ENCODE peak calls at places on chromosome 12, in six cellular contexts. G is GM23338, D is uterus, I is neuronal stem cell, P is transverse colon, R is tibial nerve. J is an unnamed sample. For H3K27me3, the result is how much of the 10 kb centered on the place peaks cover.

GRCh38 chr12:47863985-47864384 is 40.8 kb downstream of the VDR start:
- DNase-seq in G (no peak), D (no peak), I (no peak), P (no peak), R (no peak), J (no peak)

GRCh38 chr12:47882796-47883546 is 21.8 kb downstream of the VDR start:
- DNase-seq in G (peak), D (no peak), I (no peak), P (peak), R (no peak), J (no peak)

GRCh38 chr12:111758120-111758561 is 8.6 kb upstream of the ALDH2 start:
- DNase-seq in G (peak), D (no peak), I (no peak), P (no peak), R (no peak), J (no peak)

GRCh38 chr12:543114-543451 is 83.3 kb downstream of the B4GALNT3 start:
- DNase-seq in G (no peak), D (no peak), I (no peak), P (no peak), R (no peak), J (no peak)

GRCh38 chr12:130583800-130584199 is 132.3 kb downstream of the RIMBP2 start:
- DNase-seq in G (no peak), D (no peak), I (no peak), P (no peak), R (no peak), J (no peak)

GRCh38 chr12:15738438-15739015 is 50.7 kb downstream of the EPS8 start:
- DNase-seq in G (no peak), D (no peak), I (no peak), P (no peak), R (no peak), J (no peak)

GRCh38 chr12:93145086-93145485 is 216.0 kb upstream of the EEA1 start:
- DNase-seq in G (no peak), D (no peak), I (no peak), P (no peak), R (no peak), J (no peak)

GRCh38 chr12:58166643-58167042 is 225.3 kb downstream of the ATP23 start:
- DNase-seq in G (no peak), D (no peak), I (no peak), P (no peak), R (no peak), J (no peak)

GRCh38 chr12:27616356-27617150 is 79.7 kb upstream of the REP15 start:
- DNase-seq in G (no peak), D (no peak), I (no peak), P (no peak), R (no peak), J (no peak)

GRCh38 chr12:117809509-117809908 is 159.3 kb downstream of the KSR2 start:
- DNase-seq in G (no peak), D (no peak), I (no peak), P (no peak), R (no peak), J (no peak)

DNA sequence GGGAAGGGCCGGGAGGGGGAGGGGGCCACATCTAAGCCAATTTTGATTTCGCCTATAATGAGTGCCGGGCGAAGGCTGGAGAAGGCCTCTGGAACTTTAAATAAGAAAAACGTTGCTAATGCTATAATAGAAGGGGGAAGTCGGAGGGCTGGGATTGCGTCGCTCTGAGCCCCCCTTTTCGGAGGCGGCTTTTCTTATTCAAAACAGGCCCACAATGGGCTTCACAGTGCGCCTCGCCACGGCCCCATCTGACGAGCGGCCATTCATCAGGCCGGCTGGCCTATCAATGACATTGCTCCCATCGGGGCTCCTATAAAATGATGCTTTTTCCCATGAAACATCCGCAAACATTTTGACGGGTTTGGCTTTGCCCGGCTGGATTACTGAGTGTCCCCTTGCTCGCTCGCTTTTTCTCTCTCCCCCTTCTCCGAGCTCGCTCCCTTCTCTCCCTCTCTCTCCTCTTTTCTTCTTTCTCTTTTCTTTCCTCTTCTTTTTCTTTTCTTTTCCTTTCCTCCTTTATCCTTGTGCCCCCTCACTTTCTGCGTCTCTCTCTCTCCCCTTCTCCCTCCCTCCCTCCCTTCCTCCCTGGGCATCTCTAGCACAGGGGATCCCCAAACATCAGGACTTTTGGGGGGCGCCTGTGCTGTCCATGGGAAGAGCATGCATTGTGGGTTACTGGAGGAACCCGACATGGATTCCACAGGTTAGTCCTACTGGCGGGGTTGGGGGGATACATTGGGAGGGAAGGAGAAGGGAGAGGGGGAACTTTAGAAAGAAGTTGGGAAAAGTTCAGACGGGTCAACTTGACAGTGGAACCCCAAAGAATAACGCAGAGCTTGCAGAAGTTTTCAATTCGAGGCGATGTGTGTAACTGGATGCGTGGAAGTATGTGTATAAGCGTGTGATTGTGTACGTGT is at the start of gene RFX4:
- DNase-seq in G (peak), D (no peak), I (peak), P (no peak), R (no peak), J (no peak)
- H3K27me3 ChIP-seq in G (half or more), D (half or more), I (half or more), P (half or more), R (under half), J (under half)

GRCh38 chr12:54000105-54000773 is at the start of gene HOXC9:
- DNase-seq in G (no peak), D (no peak), I (no peak), P (no peak), R (no peak), J (no peak)
- H3K27me3 ChIP-seq in G (half or more), D (half or more), I (half or more), P (half or more), R (under half), J (half or more)

GRCh38 chr12:50061946-50062725 is 4.7 kb downstream of the ASIC1 start:
- DNase-seq in G (no peak), D (no peak), I (no peak), P (no peak), R (no peak), J (no peak)
- H3K27me3 ChIP-seq in G (half or more), D (under half), I (under half), P (under half), R (under half), J (under half)

GRCh38 chr12:114400395-114400794 is 5.5 kb downstream of the TBX5 start:
- DNase-seq in G (peak), D (no peak), I (peak), P (no peak), R (no peak), J (no peak)

GRCh38 chr12:114399664-114400211 is 6.2 kb downstream of the TBX5 start:
- DNase-seq in G (peak), D (no peak), I (peak), P (no peak), R (no peak), J (no peak)

GRCh38 chr12:114403044-114403689 is 2.8 kb downstream of the TBX5 start:
- DNase-seq in G (peak), D (no peak), I (peak), P (no peak), R (no peak), J (no peak)

GRCh38 chr12:114400925-114401324 is 5.0 kb downstream of the TBX5 start:
- DNase-seq in G (peak), D (no peak), I (peak), P (no peak), R (no peak), J (no peak)

DNA sequence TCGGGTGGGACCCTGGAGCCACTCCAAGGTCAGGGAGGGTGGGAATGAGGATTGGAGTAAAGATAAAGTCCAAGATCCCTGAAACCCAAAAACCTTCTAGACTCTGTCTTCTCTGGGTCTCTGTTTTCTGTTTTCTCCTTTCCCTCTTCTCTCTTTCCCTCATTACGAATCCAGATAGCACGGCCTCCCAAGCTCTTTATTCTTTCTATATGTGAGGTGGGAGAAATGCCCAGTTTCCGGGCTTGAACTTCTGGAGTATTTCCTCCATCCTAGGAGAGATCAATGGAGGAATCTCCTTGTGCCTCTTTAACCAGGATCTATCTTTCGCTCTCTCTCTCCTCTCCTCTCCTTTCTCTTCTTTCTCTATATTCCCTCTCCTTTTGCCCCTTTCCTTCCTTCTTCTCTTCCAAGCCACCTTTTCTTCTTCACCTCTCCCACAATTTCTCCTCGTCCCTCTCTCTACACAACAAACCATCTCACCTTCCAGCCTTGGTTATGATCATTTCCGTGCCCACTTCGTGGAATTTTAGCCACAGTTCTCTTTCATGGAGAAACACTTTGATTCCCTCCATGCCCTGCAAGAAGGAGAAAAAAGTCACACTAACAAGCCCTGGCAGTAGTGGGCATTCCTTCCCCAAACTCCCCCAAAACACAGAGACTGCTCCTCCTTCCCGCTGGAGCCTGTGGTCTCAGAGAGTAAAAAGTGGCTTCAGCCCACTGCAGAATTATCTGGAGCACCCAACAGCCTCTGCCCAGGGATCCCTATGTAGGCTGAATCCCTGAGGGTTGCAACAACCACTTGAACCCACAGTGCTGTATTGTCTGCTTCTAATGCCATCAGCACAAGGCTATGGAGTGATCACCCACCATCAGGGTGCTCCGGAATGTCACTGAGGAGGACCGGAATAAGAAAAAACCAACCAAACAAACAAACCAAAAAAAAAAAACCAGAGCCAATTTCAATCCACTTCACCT is 4.3 kb downstream of the TBX5 start:
- DNase-seq in G (no peak), D (no peak), I (no peak), P (no peak), R (no peak), J (no peak)
- H3K27me3 ChIP-seq in G (half or more), D (half or more), I (half or more), P (half or more), R (under half), J (under half)

GRCh38 chr12:94227066-94227465 is 78.7 kb downstream of the PLXNC1 start:
- DNase-seq in G (no peak), D (no peak), I (no peak), P (no peak), R (no peak), J (no peak)

GRCh38 chr12:94225924-94226630 is 77.7 kb downstream of the PLXNC1 start:
- DNase-seq in G (peak), D (no peak), I (no peak), P (no peak), R (no peak), J (no peak)

GRCh38 chr12:94229902-94230301 is 81.5 kb downstream of the PLXNC1 start:
- DNase-seq in G (no peak), D (no peak), I (no peak), P (no peak), R (no peak), J (no peak)

GRCh38 chr12:94230357-94230905 is 82.1 kb downstream of the PLXNC1 start:
- DNase-seq in G (no peak), D (no peak), I (no peak), P (no peak), R (no peak), J (no peak)

DNA sequence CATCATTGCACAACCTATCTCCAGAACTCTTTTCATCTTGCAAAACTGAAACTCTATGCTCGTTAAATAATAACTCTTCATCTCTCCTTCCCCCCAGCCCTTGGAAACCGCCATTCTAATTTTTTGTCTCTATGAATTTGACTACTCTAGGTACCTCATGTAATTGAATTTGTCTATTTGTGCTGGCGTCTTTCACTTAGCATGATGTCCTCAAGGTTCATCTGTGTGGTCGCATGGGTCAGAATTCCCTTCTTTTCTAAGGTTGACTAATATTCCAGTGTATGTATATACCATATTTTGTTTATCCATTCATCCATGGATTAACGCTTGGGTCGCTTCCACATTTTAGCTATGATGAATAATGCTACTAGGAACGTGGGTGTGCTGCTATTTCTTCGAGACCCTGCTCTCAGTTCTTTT is 80.1 kb downstream of the PLXNC1 start:
- DNase-seq in G (no peak), D (no peak), I (no peak), P (no peak), R (no peak), J (no peak)
- H3K27me3 ChIP-seq in G (under half), D (under half), I (under half), P (under half), R (under half), J (under half)

GRCh38 chr12:85280138-85280983 is at the start of gene ALX1:
- DNase-seq in G (peak), D (no peak), I (peak), P (peak), R (no peak), J (no peak)
- H3K27me3 ChIP-seq in G (half or more), D (under half), I (under half), P (half or more), R (under half), J (under half)